ENCODE peak calls at places on chromosomes 16 and 17, in seven cellular contexts. One of them, this sample, is unnamed.

GRCh38 chr16:79286646-79287423 is 313.7 kb downstream of the MAF start:
- DNase-seq in effector memory CD4-positive, alpha-beta T cell: no peak
- DNase-seq in HEK293T: no peak
- DNase-seq in activated gamma-delta T cell: no peak
- DNase-seq in C1 segment of cervical spinal cord: peak
- DNase-seq in fibroblast of the aortic adventitia: no peak
- DNase-seq in astrocyte of the hippocampus: peak
- DNase-seq in this sample: peak

GRCh38 chr16:22787456-22788189 is 26.3 kb upstream of the HS3ST2 start:
- DNase-seq in HEK293T: no peak
- DNase-seq in effector memory CD4-positive, alpha-beta T cell: no peak
- DNase-seq in C1 segment of cervical spinal cord: no peak
- DNase-seq in fibroblast of the aortic adventitia: peak
- DNase-seq in activated gamma-delta T cell: no peak
- DNase-seq in astrocyte of the hippocampus: peak
- DNase-seq in this sample: no peak

GRCh38 chr16:83393196-83393981 is 414.4 kb upstream of the HSBP1 start:
- DNase-seq in fibroblast of the aortic adventitia: peak
- DNase-seq in C1 segment of cervical spinal cord: no peak
- DNase-seq in effector memory CD4-positive, alpha-beta T cell: no peak
- DNase-seq in HEK293T: no peak
- DNase-seq in astrocyte of the hippocampus: peak
- DNase-seq in activated gamma-delta T cell: no peak
- DNase-seq in this sample: no peak

GRCh38 chr17:41523787-41524186 is 4.3 kb downstream of the KRT19 start:
- DNase-seq in fibroblast of the aortic adventitia: no peak
- DNase-seq in effector memory CD4-positive, alpha-beta T cell: no peak
- DNase-seq in activated gamma-delta T cell: no peak
- DNase-seq in astrocyte of the hippocampus: peak
- DNase-seq in C1 segment of cervical spinal cord: no peak
- DNase-seq in HEK293T: no peak
- DNase-seq in this sample: no peak

GRCh38 chr16:25045696-25046381 is 30.7 kb upstream of the ARHGAP17 start:
- DNase-seq in fibroblast of the aortic adventitia: peak
- DNase-seq in C1 segment of cervical spinal cord: no peak
- DNase-seq in activated gamma-delta T cell: no peak
- DNase-seq in astrocyte of the hippocampus: no peak
- DNase-seq in HEK293T: no peak
- DNase-seq in effector memory CD4-positive, alpha-beta T cell: no peak
- DNase-seq in this sample: no peak

GRCh38 chr16:77677129-77677528 is 45.2 kb upstream of the NUDT7 start:
- DNase-seq in fibroblast of the aortic adventitia: peak
- DNase-seq in C1 segment of cervical spinal cord: no peak
- DNase-seq in astrocyte of the hippocampus: no peak
- DNase-seq in activated gamma-delta T cell: no peak
- DNase-seq in effector memory CD4-positive, alpha-beta T cell: no peak
- DNase-seq in HEK293T: no peak
- DNase-seq in this sample: no peak

GRCh38 chr16:4052801-4053662 is 63.2 kb downstream of the ADCY9 start:
- DNase-seq in fibroblast of the aortic adventitia: peak
- DNase-seq in C1 segment of cervical spinal cord: peak
- DNase-seq in HEK293T: no peak
- DNase-seq in effector memory CD4-positive, alpha-beta T cell: no peak
- DNase-seq in activated gamma-delta T cell: no peak
- DNase-seq in astrocyte of the hippocampus: peak
- DNase-seq in this sample: no peak

GRCh38 chr16:2483160-2483559 is 8.2 kb downstream of the TBC1D24 start:
- DNase-seq in fibroblast of the aortic adventitia: peak
- DNase-seq in astrocyte of the hippocampus: no peak
- DNase-seq in activated gamma-delta T cell: no peak
- DNase-seq in effector memory CD4-positive, alpha-beta T cell: no peak
- DNase-seq in HEK293T: no peak
- DNase-seq in C1 segment of cervical spinal cord: no peak
- DNase-seq in this sample: no peak

GRCh38 chr16:4206680-4207079 is 35.2 kb downstream of the SRL start:
- DNase-seq in fibroblast of the aortic adventitia: no peak
- DNase-seq in astrocyte of the hippocampus: no peak
- DNase-seq in effector memory CD4-positive, alpha-beta T cell: no peak
- DNase-seq in C1 segment of cervical spinal cord: no peak
- DNase-seq in HEK293T: no peak
- DNase-seq in activated gamma-delta T cell: no peak
- DNase-seq in this sample: no peak

GRCh38 chr16:14088155-14088753 is 17.1 kb downstream of the MRTFB start:
- DNase-seq in activated gamma-delta T cell: no peak
- DNase-seq in effector memory CD4-positive, alpha-beta T cell: no peak
- DNase-seq in fibroblast of the aortic adventitia: no peak
- DNase-seq in astrocyte of the hippocampus: peak
- DNase-seq in C1 segment of cervical spinal cord: no peak
- DNase-seq in HEK293T: no peak
- DNase-seq in this sample: no peak

GRCh38 chr17:71535311-71535710 is 585.5 kb upstream of the SOX9 start:
- DNase-seq in effector memory CD4-positive, alpha-beta T cell: no peak
- DNase-seq in C1 segment of cervical spinal cord: no peak
- DNase-seq in HEK293T: no peak
- DNase-seq in astrocyte of the hippocampus: no peak
- DNase-seq in fibroblast of the aortic adventitia: no peak
- DNase-seq in activated gamma-delta T cell: no peak
- DNase-seq in this sample: no peak

GRCh38 chr17:75273968-75274708 is 3.1 kb upstream of the MIF4GD start:
- DNase-seq in astrocyte of the hippocampus: peak
- DNase-seq in effector memory CD4-positive, alpha-beta T cell: no peak
- DNase-seq in HEK293T: no peak
- DNase-seq in C1 segment of cervical spinal cord: no peak
- DNase-seq in fibroblast of the aortic adventitia: peak
- DNase-seq in activated gamma-delta T cell: no peak
- DNase-seq in this sample: no peak

GRCh38 chr16:79810449-79811189 is 210.1 kb upstream of the MAF start:
- DNase-seq in fibroblast of the aortic adventitia: no peak
- DNase-seq in HEK293T: no peak
- DNase-seq in activated gamma-delta T cell: no peak
- DNase-seq in C1 segment of cervical spinal cord: no peak
- DNase-seq in astrocyte of the hippocampus: peak
- DNase-seq in effector memory CD4-positive, alpha-beta T cell: no peak
- DNase-seq in this sample: no peak

GRCh38 chr16:85441189-85441889 is 171.8 kb upstream of the GSE1 start:
- DNase-seq in fibroblast of the aortic adventitia: no peak
- DNase-seq in HEK293T: no peak
- DNase-seq in effector memory CD4-positive, alpha-beta T cell: no peak
- DNase-seq in activated gamma-delta T cell: no peak
- DNase-seq in astrocyte of the hippocampus: no peak
- DNase-seq in C1 segment of cervical spinal cord: no peak
- DNase-seq in this sample: no peak

GRCh38 chr16:19114359-19115147 is 789 bp downstream of the ITPRIPL2 start:
- DNase-seq in HEK293T: peak
- DNase-seq in effector memory CD4-positive, alpha-beta T cell: no peak
- DNase-seq in astrocyte of the hippocampus: peak
- DNase-seq in C1 segment of cervical spinal cord: peak
- DNase-seq in fibroblast of the aortic adventitia: peak
- DNase-seq in activated gamma-delta T cell: no peak
- DNase-seq in this sample: peak

GRCh38 chr17:40371261-40371929 is 6.9 kb upstream of the GJD3 start:
- DNase-seq in fibroblast of the aortic adventitia: no peak
- DNase-seq in HEK293T: no peak
- DNase-seq in astrocyte of the hippocampus: no peak
- DNase-seq in effector memory CD4-positive, alpha-beta T cell: no peak
- DNase-seq in activated gamma-delta T cell: no peak
- DNase-seq in C1 segment of cervical spinal cord: no peak
- DNase-seq in this sample: no peak

GRCh38 chr16:67461600-67462278 is 19.2 kb downstream of the ATP6V0D1 start:
- DNase-seq in effector memory CD4-positive, alpha-beta T cell: no peak
- DNase-seq in fibroblast of the aortic adventitia: no peak
- DNase-seq in astrocyte of the hippocampus: no peak
- DNase-seq in HEK293T: no peak
- DNase-seq in activated gamma-delta T cell: no peak
- DNase-seq in C1 segment of cervical spinal cord: no peak
- DNase-seq in this sample: no peak

GRCh38 chr17:38751144-38751802 is 1.3 kb upstream of the PSMB3 start:
- DNase-seq in C1 segment of cervical spinal cord: no peak
- DNase-seq in HEK293T: no peak
- DNase-seq in effector memory CD4-positive, alpha-beta T cell: no peak
- DNase-seq in fibroblast of the aortic adventitia: no peak
- DNase-seq in activated gamma-delta T cell: no peak
- DNase-seq in astrocyte of the hippocampus: peak
- DNase-seq in this sample: no peak

GRCh38 chr17:76336756-76337412 is 16.8 kb downstream of the PRPSAP1 start:
- DNase-seq in fibroblast of the aortic adventitia: no peak
- DNase-seq in C1 segment of cervical spinal cord: no peak
- DNase-seq in astrocyte of the hippocampus: no peak
- DNase-seq in effector memory CD4-positive, alpha-beta T cell: no peak
- DNase-seq in HEK293T: no peak
- DNase-seq in activated gamma-delta T cell: no peak
- DNase-seq in this sample: no peak

GRCh38 chr17:9707917-9708316 is 62.6 kb downstream of the USP43 start:
- DNase-seq in C1 segment of cervical spinal cord: no peak
- DNase-seq in astrocyte of the hippocampus: no peak
- DNase-seq in HEK293T: no peak
- DNase-seq in fibroblast of the aortic adventitia: no peak
- DNase-seq in activated gamma-delta T cell: no peak
- DNase-seq in effector memory CD4-positive, alpha-beta T cell: no peak
- DNase-seq in this sample: no peak

GRCh38 chr16:3879258-3879886 is 1.1 kb downstream of the CREBBP start:
- DNase-seq in effector memory CD4-positive, alpha-beta T cell: no peak
- DNase-seq in HEK293T: no peak
- DNase-seq in astrocyte of the hippocampus: peak
- DNase-seq in C1 segment of cervical spinal cord: peak
- DNase-seq in activated gamma-delta T cell: no peak
- DNase-seq in fibroblast of the aortic adventitia: no peak
- DNase-seq in this sample: peak